ENCODE peak calls at places on chromosome X, in eight cellular contexts. S is T follicular helper cell, I is sigmoid colon, M is adipocyte, D is posterior vena cava, V is left colon, Z is H4, R is HT1080. C is an unnamed sample.

GRCh38 chrX:133413218-133413925 is 1.9 kb downstream of the GPC4 start:
- DNase-seq in M (peak), R (no peak), D (no peak), I (peak), V (peak), S (no peak), Z (no peak), C (no peak)

GRCh38 chrX:77431227-77431626 is 16.0 kb upstream of the FGF16 start:
- DNase-seq in I (no peak), D (no peak), Z (peak), S (no peak), R (no peak), M (peak), V (no peak), C (no peak)

GRCh38 chrX:96314974-96315373 is 369.7 kb upstream of the DIAPH2 start:
- DNase-seq in R (peak), V (no peak), M (no peak), Z (peak), S (no peak), D (no peak), I (no peak), C (no peak)

GRCh38 chrX:267771-268261 is 13.4 kb upstream of the PLCXD1 start:
- DNase-seq in R (no peak), D (peak), M (no peak), Z (no peak), V (peak), I (peak), S (no peak), C (peak)

GRCh38 chrX:70386240-70386639 is 36.9 kb upstream of the GDPD2 start:
- DNase-seq in M (no peak), V (no peak), I (no peak), S (no peak), D (no peak), R (no peak), Z (no peak), C (no peak)

GRCh38 chrX:140509468-140510305 is 4.8 kb upstream of the SOX3 start:
- DNase-seq in S (no peak), M (no peak), Z (no peak), I (no peak), R (no peak), V (no peak), D (no peak), C (no peak)

GRCh38 chrX:44332437-44332836 is 11.0 kb downstream of the EFHC2 start:
- DNase-seq in I (no peak), R (no peak), M (no peak), S (no peak), V (no peak), D (no peak), Z (no peak), C (no peak)

GRCh38 chrX:103628386-103629290 is at the start of gene TCEAL1:
- DNase-seq in V (peak), R (peak), I (peak), M (peak), D (peak), S (no peak), Z (peak), C (peak)

GRCh38 chrX:150934453-150934852 is 36.0 kb upstream of the CD99L2 start:
- DNase-seq in R (peak), I (peak), D (no peak), M (peak), Z (peak), S (no peak), V (no peak), C (no peak)

GRCh38 chrX:50081282-50081955 is 119.4 kb downstream of the AKAP4 start:
- DNase-seq in M (peak), S (no peak), Z (no peak), V (peak), D (no peak), R (peak), I (no peak), C (peak)

GRCh38 chrX:151974336-151975227 is at the start of gene GABRE:
- DNase-seq in Z (peak), S (no peak), R (no peak), V (peak), D (peak), M (peak), I (peak), C (peak)

GRCh38 chrX:13428055-13428786 is 108.4 kb upstream of the ATXN3L start:
- DNase-seq in Z (peak), V (no peak), M (peak), I (no peak), S (no peak), D (no peak), R (peak), C (no peak)

C was measured in colonic mucosa.